ENCODE peak calls at places on chromosomes 3 and 15, in nine cellular contexts. One of them, this sample, is unnamed.

GRCh38 chr3:46986055-46986730 is 6.7 kb downstream of the NBEAL2 start:
- DNase-seq in H9: no peak
- DNase-seq in Karpas-422: no peak
- DNase-seq in fibroblast of lung: no peak
- DNase-seq in neuronal stem cell: no peak
- DNase-seq in K562: peak
- DNase-seq in trophoblast cell: no peak
- DNase-seq in SK-N-SH: no peak
- DNase-seq in IMR-90: no peak
- DNase-seq in this sample: no peak

GRCh38 chr3:190581041-190581501 is 67.2 kb downstream of the IL1RAP start:
- DNase-seq in SK-N-SH: no peak
- DNase-seq in H9: no peak
- DNase-seq in fibroblast of lung: peak
- DNase-seq in Karpas-422: no peak
- DNase-seq in neuronal stem cell: no peak
- DNase-seq in K562: no peak
- DNase-seq in trophoblast cell: peak
- DNase-seq in IMR-90: peak
- DNase-seq in this sample: no peak

GRCh38 chr3:61668317-61668864 is 107.0 kb downstream of the PTPRG start:
- DNase-seq in Karpas-422: no peak
- DNase-seq in neuronal stem cell: no peak
- DNase-seq in SK-N-SH: no peak
- DNase-seq in H9: no peak
- DNase-seq in trophoblast cell: no peak
- DNase-seq in IMR-90: no peak
- DNase-seq in K562: no peak
- DNase-seq in fibroblast of lung: no peak
- DNase-seq in this sample: no peak

GRCh38 chr3:8709801-8710524 is 23.6 kb upstream of the CAV3 start:
- DNase-seq in Karpas-422: peak
- DNase-seq in H9: no peak
- DNase-seq in trophoblast cell: no peak
- DNase-seq in IMR-90: no peak
- DNase-seq in K562: no peak
- DNase-seq in fibroblast of lung: no peak
- DNase-seq in SK-N-SH: no peak
- DNase-seq in neuronal stem cell: no peak
- DNase-seq in this sample: no peak

GRCh38 chr15:73930790-73931281 is 4.6 kb downstream of the LOXL1 start:
- DNase-seq in trophoblast cell: no peak
- DNase-seq in IMR-90: peak
- DNase-seq in H9: no peak
- DNase-seq in neuronal stem cell: no peak
- DNase-seq in Karpas-422: no peak
- DNase-seq in K562: no peak
- DNase-seq in SK-N-SH: no peak
- DNase-seq in fibroblast of lung: peak
- DNase-seq in this sample: no peak

GRCh38 chr3:126119008-126119675 is 35.2 kb upstream of the SLC41A3 start:
- DNase-seq in K562: no peak
- DNase-seq in IMR-90: no peak
- DNase-seq in neuronal stem cell: no peak
- DNase-seq in Karpas-422: no peak
- DNase-seq in SK-N-SH: no peak
- DNase-seq in H9: peak
- DNase-seq in fibroblast of lung: no peak
- DNase-seq in trophoblast cell: no peak
- DNase-seq in this sample: no peak

GRCh38 chr3:151276038-151277027 is 2.0 kb downstream of the P2RY14 start:
- DNase-seq in SK-N-SH: no peak
- DNase-seq in neuronal stem cell: no peak
- DNase-seq in K562: no peak
- DNase-seq in trophoblast cell: no peak
- DNase-seq in fibroblast of lung: no peak
- DNase-seq in IMR-90: no peak
- DNase-seq in Karpas-422: no peak
- DNase-seq in H9: no peak
- DNase-seq in this sample: no peak

GRCh38 chr3:71581451-71581980 is 2.0 kb downstream of the FOXP1 start:
- DNase-seq in Karpas-422: peak
- DNase-seq in SK-N-SH: peak
- DNase-seq in fibroblast of lung: peak
- DNase-seq in neuronal stem cell: no peak
- DNase-seq in trophoblast cell: peak
- DNase-seq in K562: no peak
- DNase-seq in IMR-90: no peak
- DNase-seq in H9: peak
- DNase-seq in this sample: no peak

GRCh38 chr15:65312400-65312916 is 8.0 kb downstream of the RNU5B-1 start:
- DNase-seq in IMR-90: no peak
- DNase-seq in SK-N-SH: peak
- DNase-seq in K562: peak
- DNase-seq in fibroblast of lung: no peak
- DNase-seq in H9: no peak
- DNase-seq in trophoblast cell: no peak
- DNase-seq in neuronal stem cell: no peak
- DNase-seq in Karpas-422: no peak
- DNase-seq in this sample: no peak

GRCh38 chr3:197468866-197469382 is 86.8 kb downstream of the BDH1 start:
- DNase-seq in Karpas-422: no peak
- DNase-seq in neuronal stem cell: no peak
- DNase-seq in H9: no peak
- DNase-seq in IMR-90: peak
- DNase-seq in K562: no peak
- DNase-seq in trophoblast cell: no peak
- DNase-seq in fibroblast of lung: peak
- DNase-seq in SK-N-SH: no peak
- DNase-seq in this sample: no peak

GRCh38 chr3:56988874-56989433 is 71.5 kb upstream of the SPATA12 start:
- DNase-seq in SK-N-SH: peak
- DNase-seq in K562: peak
- DNase-seq in IMR-90: peak
- DNase-seq in fibroblast of lung: peak
- DNase-seq in H9: peak
- DNase-seq in trophoblast cell: peak
- DNase-seq in Karpas-422: peak
- DNase-seq in neuronal stem cell: peak
- DNase-seq in this sample: no peak

DNA sequence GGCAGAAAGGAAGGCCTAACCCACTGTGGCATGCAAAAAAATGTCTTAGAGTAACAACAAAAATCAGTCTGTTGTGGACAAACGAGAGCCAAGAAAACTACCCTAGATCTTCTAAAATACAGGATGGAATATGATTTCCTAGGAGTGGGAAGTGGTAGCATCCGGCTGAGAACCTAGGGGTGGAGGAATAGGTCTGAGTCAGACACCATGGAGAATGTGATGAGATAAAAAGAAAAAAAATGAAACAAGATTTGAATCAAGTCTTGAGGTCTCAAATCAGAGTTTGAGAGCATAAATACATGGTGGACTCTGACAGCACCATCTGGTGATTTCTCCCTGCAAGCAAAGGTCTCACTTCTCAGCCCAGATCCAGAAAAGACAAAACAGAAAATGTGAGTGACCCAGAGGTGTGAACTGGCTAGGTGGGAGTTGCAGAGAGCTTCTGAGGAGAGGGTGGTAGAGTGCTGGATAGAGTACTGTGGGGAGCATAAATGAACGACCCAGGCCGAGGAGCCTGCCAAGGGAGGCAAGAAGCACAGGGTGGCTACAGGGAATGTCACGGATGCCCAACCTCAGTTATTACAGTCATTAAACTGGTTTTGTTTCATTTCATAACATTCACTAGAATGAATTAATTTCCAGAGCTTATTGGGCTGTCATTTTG is 27.6 kb upstream of the VEPH1 start:
- DNase-seq in Karpas-422: no peak
- DNase-seq in SK-N-SH: no peak
- DNase-seq in fibroblast of lung: peak
- DNase-seq in K562: no peak
- DNase-seq in H9: no peak
- DNase-seq in IMR-90: peak
- DNase-seq in neuronal stem cell: no peak
- DNase-seq in trophoblast cell: no peak
- DNase-seq in this sample: no peak
- H3K9ac ChIP-seq in Karpas-422: no peak
- H3K9ac ChIP-seq in SK-N-SH: peak
- H3K9ac ChIP-seq in fibroblast of lung: no peak
- H3K9ac ChIP-seq in K562: no peak
- H3K9ac ChIP-seq in H9: no peak
- H3K9ac ChIP-seq in IMR-90: peak
- H3K9ac ChIP-seq in neuronal stem cell: no peak
- H3K9ac ChIP-seq in trophoblast cell: no peak
- H3K9ac ChIP-seq in this sample: no peak

GRCh38 chr3:156635034-156635433 is 39.4 kb upstream of the TIPARP start:
- DNase-seq in trophoblast cell: no peak
- DNase-seq in neuronal stem cell: no peak
- DNase-seq in IMR-90: no peak
- DNase-seq in Karpas-422: no peak
- DNase-seq in fibroblast of lung: no peak
- DNase-seq in H9: no peak
- DNase-seq in SK-N-SH: no peak
- DNase-seq in K562: no peak
- DNase-seq in this sample: no peak

GRCh38 chr3:156631323-156631722 is 43.1 kb upstream of the TIPARP start:
- DNase-seq in SK-N-SH: no peak
- DNase-seq in H9: no peak
- DNase-seq in trophoblast cell: no peak
- DNase-seq in K562: no peak
- DNase-seq in neuronal stem cell: no peak
- DNase-seq in fibroblast of lung: no peak
- DNase-seq in Karpas-422: no peak
- DNase-seq in IMR-90: no peak
- DNase-seq in this sample: no peak

GRCh38 chr3:156635973-156636372 is 38.4 kb upstream of the TIPARP start:
- DNase-seq in trophoblast cell: no peak
- DNase-seq in K562: peak
- DNase-seq in IMR-90: no peak
- DNase-seq in Karpas-422: no peak
- DNase-seq in H9: no peak
- DNase-seq in SK-N-SH: no peak
- DNase-seq in fibroblast of lung: no peak
- DNase-seq in neuronal stem cell: no peak
- DNase-seq in this sample: no peak

GRCh38 chr3:156630773-156631093 is 43.7 kb upstream of the TIPARP start:
- DNase-seq in Karpas-422: no peak
- DNase-seq in fibroblast of lung: peak
- DNase-seq in K562: no peak
- DNase-seq in H9: no peak
- DNase-seq in trophoblast cell: no peak
- DNase-seq in neuronal stem cell: peak
- DNase-seq in SK-N-SH: no peak
- DNase-seq in IMR-90: no peak
- DNase-seq in this sample: no peak

GRCh38 chr3:156633335-156633734 is 41.1 kb upstream of the TIPARP start:
- DNase-seq in trophoblast cell: peak
- DNase-seq in Karpas-422: no peak
- DNase-seq in H9: no peak
- DNase-seq in neuronal stem cell: no peak
- DNase-seq in K562: no peak
- DNase-seq in SK-N-SH: no peak
- DNase-seq in IMR-90: peak
- DNase-seq in fibroblast of lung: peak
- DNase-seq in this sample: no peak
- H3K9ac ChIP-seq in trophoblast cell: no peak
- H3K9ac ChIP-seq in Karpas-422: no peak
- H3K9ac ChIP-seq in H9: no peak
- H3K9ac ChIP-seq in neuronal stem cell: no peak
- H3K9ac ChIP-seq in K562: no peak
- H3K9ac ChIP-seq in SK-N-SH: no peak
- H3K9ac ChIP-seq in IMR-90: no peak
- H3K9ac ChIP-seq in fibroblast of lung: no peak
- H3K9ac ChIP-seq in this sample: no peak

DNA sequence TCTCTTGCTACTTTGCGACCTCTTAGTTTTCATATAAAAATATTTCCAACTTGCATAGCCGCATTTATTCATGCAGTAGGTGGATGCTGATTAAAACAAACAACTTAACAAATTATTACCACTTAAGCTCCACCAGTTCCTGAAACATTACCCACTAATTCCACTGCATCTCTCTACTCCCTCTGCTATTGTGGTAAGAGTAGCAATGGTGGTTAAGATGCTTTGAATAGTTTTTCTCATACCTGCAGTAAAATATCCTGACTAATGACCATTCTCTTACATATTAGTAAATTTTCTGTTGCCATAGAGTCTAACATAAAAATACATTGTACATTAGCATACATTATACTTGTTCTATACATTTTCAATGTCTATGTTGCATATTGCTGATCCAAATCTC is 397.6 kb upstream of the PLSCR5 start:
- DNase-seq in H9: no peak
- DNase-seq in neuronal stem cell: no peak
- DNase-seq in IMR-90: no peak
- DNase-seq in SK-N-SH: no peak
- DNase-seq in fibroblast of lung: peak
- DNase-seq in trophoblast cell: peak
- DNase-seq in Karpas-422: no peak
- DNase-seq in K562: no peak
- DNase-seq in this sample: no peak
- H3K9ac ChIP-seq in H9: no peak
- H3K9ac ChIP-seq in neuronal stem cell: no peak
- H3K9ac ChIP-seq in IMR-90: no peak
- H3K9ac ChIP-seq in SK-N-SH: no peak
- H3K9ac ChIP-seq in fibroblast of lung: no peak
- H3K9ac ChIP-seq in trophoblast cell: no peak
- H3K9ac ChIP-seq in Karpas-422: no peak
- H3K9ac ChIP-seq in K562: no peak
- H3K9ac ChIP-seq in this sample: no peak

GRCh38 chr15:88255496-88256171 is 905 bp downstream of the NTRK3 start:
- DNase-seq in Karpas-422: no peak
- DNase-seq in fibroblast of lung: peak
- DNase-seq in trophoblast cell: peak
- DNase-seq in SK-N-SH: peak
- DNase-seq in neuronal stem cell: peak
- DNase-seq in K562: no peak
- DNase-seq in H9: peak
- DNase-seq in IMR-90: peak
- DNase-seq in this sample: no peak

GRCh38 chr15:88257311-88257901 is 867 bp upstream of the NTRK3 start:
- DNase-seq in fibroblast of lung: peak
- DNase-seq in Karpas-422: no peak
- DNase-seq in neuronal stem cell: peak
- DNase-seq in SK-N-SH: peak
- DNase-seq in trophoblast cell: no peak
- DNase-seq in K562: no peak
- DNase-seq in H9: peak
- DNase-seq in IMR-90: no peak
- DNase-seq in this sample: no peak

GRCh38 chr15:88258021-88258641 is 1.6 kb upstream of the NTRK3 start:
- DNase-seq in SK-N-SH: peak
- DNase-seq in neuronal stem cell: peak
- DNase-seq in IMR-90: no peak
- DNase-seq in K562: peak
- DNase-seq in trophoblast cell: no peak
- DNase-seq in Karpas-422: peak
- DNase-seq in H9: peak
- DNase-seq in fibroblast of lung: peak
- DNase-seq in this sample: no peak

GRCh38 chr15:88255109-88255495 is 1.4 kb downstream of the NTRK3 start:
- DNase-seq in H9: peak
- DNase-seq in K562: no peak
- DNase-seq in Karpas-422: no peak
- DNase-seq in SK-N-SH: no peak
- DNase-seq in fibroblast of lung: no peak
- DNase-seq in trophoblast cell: no peak
- DNase-seq in neuronal stem cell: no peak
- DNase-seq in IMR-90: no peak
- DNase-seq in this sample: no peak

GRCh38 chr15:88256261-88257230 is at the start of gene NTRK3:
- DNase-seq in K562: no peak
- DNase-seq in fibroblast of lung: peak
- DNase-seq in trophoblast cell: no peak
- DNase-seq in IMR-90: no peak
- DNase-seq in H9: peak
- DNase-seq in neuronal stem cell: peak
- DNase-seq in SK-N-SH: peak
- DNase-seq in Karpas-422: no peak
- DNase-seq in this sample: no peak
- H3K9ac ChIP-seq in K562: no peak
- H3K9ac ChIP-seq in fibroblast of lung: no peak
- H3K9ac ChIP-seq in trophoblast cell: no peak
- H3K9ac ChIP-seq in IMR-90: no peak
- H3K9ac ChIP-seq in H9: no peak
- H3K9ac ChIP-seq in neuronal stem cell: peak
- H3K9ac ChIP-seq in SK-N-SH: no peak
- H3K9ac ChIP-seq in Karpas-422: no peak
- H3K9ac ChIP-seq in this sample: no peak